ENCODE peak calls at places on chromosomes 3 and 15, in six cellular contexts. One of them, this sample, is unnamed.

GRCh38 chr15:98676586-98677270 is 28.4 kb downstream of the IGF1R start:
- DNase-seq in GM12878: no peak
- DNase-seq in HepG2: no peak
- DNase-seq in K562: no peak
- DNase-seq in WTC11: no peak
- DNase-seq in HCT116: no peak
- DNase-seq in this sample: no peak

GRCh38 chr3:187769771-187770170 is 24.5 kb upstream of the BCL6 start:
- DNase-seq in HCT116: no peak
- DNase-seq in WTC11: no peak
- DNase-seq in K562: no peak
- DNase-seq in HepG2: no peak
- DNase-seq in GM12878: no peak
- DNase-seq in this sample: no peak

GRCh38 chr3:124883766-124884473 is 3.2 kb downstream of the ITGB5 start:
- DNase-seq in HCT116: no peak
- DNase-seq in WTC11: no peak
- DNase-seq in GM12878: no peak
- DNase-seq in HepG2: no peak
- DNase-seq in K562: no peak
- DNase-seq in this sample: no peak

GRCh38 chr15:56045068-56045748 is 51.8 kb upstream of the NEDD4 start:
- DNase-seq in HepG2: no peak
- DNase-seq in GM12878: no peak
- DNase-seq in WTC11: no peak
- DNase-seq in HCT116: no peak
- DNase-seq in K562: no peak
- DNase-seq in this sample: no peak

GRCh38 chr15:39118510-39118909 is 462.4 kb upstream of the THBS1 start:
- DNase-seq in GM12878: no peak
- DNase-seq in HepG2: no peak
- DNase-seq in K562: no peak
- DNase-seq in HCT116: no peak
- DNase-seq in WTC11: no peak
- DNase-seq in this sample: no peak

GRCh38 chr3:43862992-43863805 is 172.5 kb downstream of the ABHD5 start:
- DNase-seq in WTC11: no peak
- DNase-seq in K562: no peak
- DNase-seq in GM12878: no peak
- DNase-seq in HCT116: no peak
- DNase-seq in HepG2: no peak
- DNase-seq in this sample: peak; percentile 33

GRCh38 chr15:72358532-72359180 is 17.2 kb downstream of the HEXA start:
- DNase-seq in HCT116: no peak
- DNase-seq in HepG2: peak; percentile 83
- DNase-seq in GM12878: no peak
- DNase-seq in K562: no peak
- DNase-seq in WTC11: no peak
- DNase-seq in this sample: no peak

GRCh38 chr15:48717458-48717857 is 71.9 kb upstream of the FBN1 start:
- DNase-seq in WTC11: no peak
- DNase-seq in HCT116: no peak
- DNase-seq in GM12878: no peak
- DNase-seq in HepG2: no peak
- DNase-seq in K562: no peak
- DNase-seq in this sample: no peak

GRCh38 chr3:135106445-135106844 is 311.4 kb downstream of the EPHB1 start:
- DNase-seq in HCT116: no peak
- DNase-seq in WTC11: peak; percentile 64
- DNase-seq in GM12878: no peak
- DNase-seq in K562: peak; percentile 42
- DNase-seq in HepG2: peak; percentile 30
- DNase-seq in this sample: peak; percentile 67

GRCh38 chr3:14434541-14435151 is 32.2 kb downstream of the SLC6A6 start:
- DNase-seq in WTC11: no peak
- DNase-seq in K562: no peak
- DNase-seq in HCT116: no peak
- DNase-seq in HepG2: no peak
- DNase-seq in GM12878: no peak
- DNase-seq in this sample: no peak

GRCh38 chr3:111859061-111859973 is at the start of gene PHLDB2:
- DNase-seq in HepG2: peak; percentile 68
- DNase-seq in WTC11: peak; percentile 93
- DNase-seq in K562: no peak
- DNase-seq in HCT116: no peak
- DNase-seq in GM12878: no peak
- DNase-seq in this sample: peak; percentile 89

GRCh38 chr3:168859574-168859973 is 763.9 kb upstream of the GOLIM4 start:
- DNase-seq in K562: no peak
- DNase-seq in HepG2: no peak
- DNase-seq in WTC11: no peak
- DNase-seq in GM12878: no peak
- DNase-seq in HCT116: no peak
- DNase-seq in this sample: no peak

GRCh38 chr3:174620138-174620537 is 239.0 kb upstream of the NAALADL2 start:
- DNase-seq in HCT116: peak; percentile 15
- DNase-seq in K562: no peak
- DNase-seq in HepG2: no peak
- DNase-seq in WTC11: no peak
- DNase-seq in GM12878: no peak
- DNase-seq in this sample: no peak

GRCh38 chr3:82038536-82038935 is 277.1 kb upstream of the GBE1 start:
- DNase-seq in GM12878: no peak
- DNase-seq in HepG2: no peak
- DNase-seq in WTC11: no peak
- DNase-seq in K562: no peak
- DNase-seq in HCT116: no peak
- DNase-seq in this sample: no peak

GRCh38 chr15:74824976-74825375 is 1.5 kb upstream of the CPLX3 start:
- DNase-seq in HepG2: no peak
- DNase-seq in WTC11: no peak
- DNase-seq in K562: no peak
- DNase-seq in GM12878: no peak
- DNase-seq in HCT116: no peak
- DNase-seq in this sample: no peak

GRCh38 chr3:190560284-190560895 is 46.5 kb downstream of the IL1RAP start:
- DNase-seq in K562: no peak
- DNase-seq in HepG2: no peak
- DNase-seq in HCT116: no peak
- DNase-seq in GM12878: no peak
- DNase-seq in WTC11: no peak
- DNase-seq in this sample: no peak

GRCh38 chr15:77542491-77543001 is 90.2 kb downstream of the LINGO1 start:
- DNase-seq in K562: no peak
- DNase-seq in GM12878: no peak
- DNase-seq in HCT116: no peak
- DNase-seq in HepG2: no peak
- DNase-seq in WTC11: no peak
- DNase-seq in this sample: no peak

GRCh38 chr15:57415559-57415958 is 39.3 kb downstream of the CGNL1 start:
- DNase-seq in HCT116: no peak
- DNase-seq in GM12878: no peak
- DNase-seq in HepG2: no peak
- DNase-seq in WTC11: no peak
- DNase-seq in K562: no peak
- DNase-seq in this sample: no peak

GRCh38 chr3:32501785-32502088 is 915 bp downstream of the CMTM6 start:
- DNase-seq in WTC11: no peak
- DNase-seq in HCT116: no peak
- DNase-seq in GM12878: no peak
- DNase-seq in HepG2: no peak
- DNase-seq in K562: no peak
- DNase-seq in this sample: no peak

GRCh38 chr3:41307065-41307464 is 107.8 kb downstream of the CTNNB1 start:
- DNase-seq in K562: no peak
- DNase-seq in HCT116: no peak
- DNase-seq in WTC11: no peak
- DNase-seq in HepG2: no peak
- DNase-seq in GM12878: no peak
- DNase-seq in this sample: no peak

GRCh38 chr3:45145223-45145622 is 955 bp downstream of the CDCP1 start:
- DNase-seq in WTC11: no peak
- DNase-seq in HepG2: no peak
- DNase-seq in K562: no peak
- DNase-seq in GM12878: no peak
- DNase-seq in HCT116: no peak
- DNase-seq in this sample: no peak

GRCh38 chr3:141104151-141104741 is 53.1 kb downstream of the SPSB4 start:
- DNase-seq in HCT116: no peak
- DNase-seq in WTC11: no peak
- DNase-seq in K562: no peak
- DNase-seq in GM12878: no peak
- DNase-seq in HepG2: no peak
- DNase-seq in this sample: no peak

GRCh38 chr3:188007897-188008296 is 146.1 kb upstream of the LPP start:
- DNase-seq in HepG2: no peak
- DNase-seq in WTC11: no peak
- DNase-seq in K562: no peak
- DNase-seq in GM12878: no peak
- DNase-seq in HCT116: no peak
- DNase-seq in this sample: no peak

GRCh38 chr3:134364936-134365765 is 9.1 kb downstream of the AMOTL2 start:
- DNase-seq in HepG2: no peak
- DNase-seq in WTC11: no peak
- DNase-seq in GM12878: no peak
- DNase-seq in HCT116: no peak
- DNase-seq in K562: no peak
- DNase-seq in this sample: no peak

GRCh38 chr15:30963681-30964080 is 27.7 kb downstream of the MTMR10 start:
- DNase-seq in HepG2: no peak
- DNase-seq in WTC11: no peak
- DNase-seq in GM12878: no peak
- DNase-seq in HCT116: no peak
- DNase-seq in K562: no peak
- DNase-seq in this sample: no peak

GRCh38 chr3:133937061-133937686 is 41.5 kb upstream of the RAB6B start:
- DNase-seq in WTC11: no peak
- DNase-seq in HepG2: no peak
- DNase-seq in GM12878: no peak
- DNase-seq in HCT116: no peak
- DNase-seq in K562: no peak
- DNase-seq in this sample: no peak

GRCh38 chr3:73753985-73754384 is 129.2 kb upstream of the PDZRN3 start:
- DNase-seq in GM12878: no peak
- DNase-seq in K562: no peak
- DNase-seq in HepG2: no peak
- DNase-seq in HCT116: no peak
- DNase-seq in WTC11: no peak
- DNase-seq in this sample: no peak

GRCh38 chr3:12180218-12180617 is 21.5 kb upstream of the TIMP4 start:
- DNase-seq in WTC11: no peak
- DNase-seq in HCT116: peak; percentile 44
- DNase-seq in HepG2: no peak
- DNase-seq in GM12878: no peak
- DNase-seq in K562: no peak
- DNase-seq in this sample: no peak

GRCh38 chr3:147797095-147797494 is 387.9 kb downstream of the ZIC1 start:
- DNase-seq in K562: no peak
- DNase-seq in WTC11: no peak
- DNase-seq in GM12878: no peak
- DNase-seq in HCT116: no peak
- DNase-seq in HepG2: no peak
- DNase-seq in this sample: no peak

GRCh38 chr15:90318591-90318990 is 33.5 kb upstream of the ZNF774 start:
- DNase-seq in K562: no peak
- DNase-seq in GM12878: no peak
- DNase-seq in HCT116: no peak
- DNase-seq in HepG2: no peak
- DNase-seq in WTC11: no peak
- DNase-seq in this sample: no peak
- TF ChIP-seq ATF3 in K562: no peak
- TF ChIP-seq ATF3 in GM12878: no peak
- TF ChIP-seq ATF3 in HCT116: no peak
- TF ChIP-seq ATF3 in HepG2: no peak
- TF ChIP-seq ATF3 in WTC11: no peak
- TF ChIP-seq ATF3 in this sample: no peak

DNA sequence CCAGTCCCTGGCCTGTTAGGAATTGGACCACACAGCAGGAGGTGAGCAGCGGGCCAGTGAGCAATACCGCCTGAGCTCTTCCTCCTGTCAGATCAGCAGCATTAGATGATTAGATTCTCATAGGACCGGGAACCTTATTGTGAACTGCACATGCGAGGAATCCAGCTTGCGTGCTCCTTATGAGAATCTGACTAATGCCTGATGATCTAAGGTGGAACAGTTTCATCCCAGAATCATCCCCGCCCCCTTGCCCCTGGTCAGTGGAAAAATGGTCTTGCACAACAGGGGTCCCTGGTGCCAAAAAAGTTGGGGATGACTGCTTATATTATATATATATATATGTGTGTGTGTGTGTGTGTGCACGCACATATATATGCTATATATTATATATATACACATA is 63.1 kb downstream of the IFT57 start:
- DNase-seq in HepG2: no peak
- DNase-seq in K562: no peak
- DNase-seq in WTC11: no peak
- DNase-seq in GM12878: no peak
- DNase-seq in HCT116: no peak
- DNase-seq in this sample: no peak
- TF ChIP-seq ATF3 in HepG2: no peak
- TF ChIP-seq ATF3 in K562: no peak
- TF ChIP-seq ATF3 in WTC11: no peak
- TF ChIP-seq ATF3 in GM12878: no peak
- TF ChIP-seq ATF3 in HCT116: no peak
- TF ChIP-seq ATF3 in this sample: no peak

DNA sequence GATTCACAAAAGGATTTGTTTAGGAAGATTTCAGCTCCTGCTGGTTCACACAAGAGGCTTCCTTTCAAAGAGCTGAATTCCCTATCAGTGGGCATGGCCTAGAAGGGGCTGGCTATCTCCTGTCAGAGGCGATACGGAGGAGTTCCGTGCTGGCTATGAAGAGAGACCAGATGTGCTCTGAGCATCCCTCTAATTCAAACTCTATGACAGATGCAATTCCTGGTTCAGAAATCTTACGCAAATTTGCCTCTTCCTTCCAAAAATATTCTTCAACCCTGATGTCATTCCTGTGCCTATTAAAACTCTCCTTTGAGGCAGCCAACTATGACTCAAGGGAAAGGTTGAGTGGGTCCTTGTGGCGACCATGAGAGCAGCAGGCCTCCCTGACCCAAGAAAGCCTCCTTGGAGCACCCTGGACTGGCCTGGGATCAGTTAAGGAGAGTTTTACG is 139.3 kb upstream of the HES1 start:
- DNase-seq in GM12878: no peak
- DNase-seq in K562: no peak
- DNase-seq in HCT116: no peak
- DNase-seq in HepG2: no peak
- DNase-seq in WTC11: no peak
- DNase-seq in this sample: no peak
- TF ChIP-seq ATF3 in GM12878: no peak
- TF ChIP-seq ATF3 in K562: no peak
- TF ChIP-seq ATF3 in HCT116: no peak
- TF ChIP-seq ATF3 in HepG2: no peak
- TF ChIP-seq ATF3 in WTC11: no peak
- TF ChIP-seq ATF3 in this sample: no peak

DNA sequence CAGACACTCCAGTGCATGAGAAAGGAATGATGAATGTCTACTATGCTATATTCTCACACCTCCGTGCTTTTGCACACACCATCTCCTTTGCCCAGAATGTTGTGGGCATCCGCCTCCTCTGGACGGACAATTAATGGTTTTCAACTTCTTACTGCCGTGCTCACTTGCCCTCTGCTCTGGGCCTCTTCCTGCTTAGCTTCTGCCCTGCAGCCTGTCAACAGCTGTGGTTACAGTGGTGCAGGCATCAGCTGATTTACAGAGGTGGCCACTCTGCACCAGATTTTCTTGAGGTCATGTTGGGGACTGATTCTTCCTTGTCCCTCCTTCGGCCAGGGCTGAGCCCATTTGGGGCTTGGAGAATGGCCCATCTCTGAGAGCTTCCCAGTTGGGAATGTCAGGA is 56.5 kb upstream of the TMEM115 start:
- DNase-seq in HepG2: no peak
- DNase-seq in WTC11: no peak
- DNase-seq in GM12878: no peak
- DNase-seq in K562: no peak
- DNase-seq in HCT116: no peak
- DNase-seq in this sample: no peak
- TF ChIP-seq ATF3 in HepG2: no peak
- TF ChIP-seq ATF3 in WTC11: no peak
- TF ChIP-seq ATF3 in GM12878: no peak
- TF ChIP-seq ATF3 in K562: no peak
- TF ChIP-seq ATF3 in HCT116: no peak
- TF ChIP-seq ATF3 in this sample: no peak